ENCODE peak calls at places on chromosomes 5 and 9, in eight cellular contexts. U, W, D, H, Q, Y, T and V are unnamed samples.
A peak's percentile ranks its signal among the peaks of the same experiment; 100 is the strongest.

GRCh38 chr9:128882677-128883590 is 1.0 kb downstream of the LRRC8A start:
- DNase-seq in U (no peak), W (no peak), D (no peak), H (peak; percentile 81), Q (no peak), Y (no peak), T (peak; percentile 80), V (peak; percentile 23)

GRCh38 chr5:67773439-67773988 is 442.0 kb upstream of the PIK3R1 start:
- DNase-seq in U (peak; percentile 20), W (no peak), D (no peak), H (no peak), Q (no peak), Y (no peak), T (no peak), V (no peak)

GRCh38 chr9:34896112-34896511 is 62.0 kb upstream of the PHF24 start:
- DNase-seq in U (no peak), W (no peak), D (no peak), H (no peak), Q (no peak), Y (no peak), T (no peak), V (no peak)

GRCh38 chr9:94181782-94182181 is 77.3 kb upstream of the ZNF169 start:
- DNase-seq in U (no peak), W (no peak), D (no peak), H (no peak), Q (no peak), Y (no peak), T (no peak), V (no peak)

GRCh38 chr9:129509508-129509907 is 111.4 kb downstream of the C9orf50 start:
- DNase-seq in U (no peak), W (no peak), D (no peak), H (peak; percentile 33), Q (no peak), Y (no peak), T (no peak), V (no peak)

GRCh38 chr5:96885518-96886338 is 9.4 kb downstream of the ERAP2 start:
- DNase-seq in U (no peak), W (no peak), D (no peak), H (no peak), Q (no peak), Y (no peak), T (no peak), V (peak; percentile 23)

GRCh38 chr9:89601856-89602562 is 2.8 kb upstream of the GADD45G start:
- DNase-seq in U (no peak), W (peak; percentile 20), D (no peak), H (no peak), Q (no peak), Y (peak; percentile 10), T (no peak), V (no peak)

GRCh38 chr9:132197315-132197714 is 35.5 kb downstream of the NTNG2 start:
- DNase-seq in U (no peak), W (no peak), D (no peak), H (no peak), Q (no peak), Y (no peak), T (no peak), V (no peak)

GRCh38 chr9:82923410-82924242 is 139.3 kb downstream of the RASEF start:
- DNase-seq in U (no peak), W (no peak), D (peak; percentile 13), H (no peak), Q (peak; percentile 23), Y (no peak), T (no peak), V (no peak)

GRCh38 chr9:131103535-131103934 is 7.2 kb downstream of the AIF1L start:
- DNase-seq in U (no peak), W (no peak), D (no peak), H (no peak), Q (no peak), Y (no peak), T (no peak), V (no peak)

GRCh38 chr5:1736065-1736464 is 63.6 kb downstream of the MRPL36 start:
- DNase-seq in U (no peak), W (no peak), D (no peak), H (peak; percentile 19), Q (no peak), Y (no peak), T (no peak), V (no peak)

DNA sequence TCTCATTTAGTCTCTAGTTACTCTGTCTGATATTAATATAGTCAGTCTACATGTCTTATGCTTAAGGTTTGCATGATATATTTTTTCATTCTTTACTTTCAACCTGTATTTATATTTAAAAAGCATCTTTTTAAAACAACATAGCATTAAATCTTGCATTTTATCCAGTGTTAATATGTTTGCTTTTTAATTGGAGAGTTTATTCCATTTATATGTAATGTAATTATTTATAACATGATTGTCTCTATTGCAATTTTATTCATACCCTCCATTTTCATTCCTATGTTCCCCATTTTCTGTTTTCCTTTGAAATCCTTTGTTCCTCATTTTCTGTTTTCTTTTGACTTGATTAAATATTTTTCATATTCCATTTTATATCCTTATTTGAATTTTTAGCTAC is 13.3 kb downstream of the PCDHB15 start:
- DNase-seq in U (no peak), W (no peak), D (no peak), H (no peak), Q (no peak), Y (no peak), T (no peak), V (no peak)
- H3K9me3 ChIP-seq in U (peaks cover 100% of the 10 kb centered on the region), W (peaks cover 98% of the 10 kb centered on the region), D (peaks cover 38% of the 10 kb centered on the region), H (peaks cover 13% of the 10 kb centered on the region), Q (peaks cover 14% of the 10 kb centered on the region), Y (no peaks in the 10 kb centered on the region), T (peaks cover 100% of the 10 kb centered on the region), V (peaks cover 38% of the 10 kb centered on the region)

DNA sequence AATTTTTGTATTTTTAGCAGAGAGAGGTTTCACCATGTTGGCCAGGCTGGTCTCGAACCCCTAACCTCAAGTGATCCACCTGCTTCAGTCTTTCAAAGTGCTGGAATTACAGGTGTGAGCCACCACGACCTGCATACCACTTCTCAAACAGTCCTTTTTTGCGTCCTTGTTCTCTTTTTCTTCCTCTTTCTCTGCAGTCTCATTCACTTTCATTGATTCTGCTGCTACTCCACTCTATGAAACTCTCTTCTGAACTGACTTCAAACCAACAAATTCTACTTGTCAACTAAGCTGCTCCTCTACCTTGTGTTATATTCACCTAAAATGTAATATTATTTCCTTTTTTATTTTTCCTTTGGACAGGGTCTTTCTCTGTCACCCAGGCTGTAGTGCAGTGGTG is 7.9 kb downstream of the NSD1 start:
- DNase-seq in U (no peak), W (no peak), D (no peak), H (peak; percentile 16), Q (no peak), Y (no peak), T (no peak), V (no peak)
- H3K4me1 ChIP-seq in U (peaks cover 49% of the 10 kb centered on the region), W (peaks cover 23% of the 10 kb centered on the region), D (no peaks in the 10 kb centered on the region), H (no peaks in the 10 kb centered on the region), Q (peaks cover 4% of the 10 kb centered on the region), Y (peaks cover 4% of the 10 kb centered on the region), T (peaks cover 81% of the 10 kb centered on the region), V (peaks cover 37% of the 10 kb centered on the region)

DNA sequence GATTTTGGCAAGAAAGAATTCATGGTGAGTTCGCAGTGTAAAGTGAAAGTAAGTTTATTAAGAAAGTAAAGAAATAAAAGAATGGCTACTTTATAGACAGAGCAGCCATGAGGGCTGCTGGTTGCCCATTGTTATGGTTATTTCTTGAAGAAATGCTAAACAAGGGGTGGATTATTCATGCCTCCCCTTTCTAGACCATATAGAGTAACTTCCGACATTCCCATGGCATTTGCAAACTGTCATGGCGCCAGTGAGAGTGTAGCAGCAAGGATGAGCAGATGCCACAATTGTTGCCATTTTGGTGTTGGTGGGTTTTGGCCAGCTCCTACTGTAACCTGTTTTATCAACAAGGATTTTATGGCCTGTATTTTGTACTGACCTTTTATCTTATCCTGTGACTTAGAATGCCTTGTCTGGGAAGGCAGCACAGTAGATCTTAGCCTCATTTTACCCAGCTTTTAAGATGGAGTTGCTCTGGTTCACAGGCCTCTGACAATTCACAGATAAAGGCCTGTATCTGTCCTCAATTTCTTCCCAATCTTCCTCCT is 1026.1 kb upstream of the DMAC1 start:
- DNase-seq in U (no peak), W (no peak), D (no peak), H (no peak), Q (no peak), Y (no peak), T (no peak), V (no peak)
- H3K4me3 ChIP-seq in U (no peak overlapping the region), W (no peak overlapping the region), D (no peak overlapping the region), H (peak overlapping the region; percentile 54), Q (no peak overlapping the region), Y (no peak overlapping the region), T (no peak overlapping the region), V (no peak overlapping the region)

GRCh38 chr5:141382469-141383294 is at the start of gene PCDHGA7:
- DNase-seq in U (no peak), W (no peak), D (no peak), H (peak; percentile 58), Q (no peak), Y (no peak), T (no peak), V (no peak)
- H3K9me3 ChIP-seq in U (peaks cover 54% of the 10 kb centered on the region), W (peaks cover 23% of the 10 kb centered on the region), D (no peaks in the 10 kb centered on the region), H (peaks cover 20% of the 10 kb centered on the region), Q (no peaks in the 10 kb centered on the region), Y (no peaks in the 10 kb centered on the region), T (peaks cover 100% of the 10 kb centered on the region), V (no peaks in the 10 kb centered on the region)

GRCh38 chr9:123361731-123362560 is 5.9 kb downstream of the CRB2 start:
- DNase-seq in U (no peak), W (no peak), D (no peak), H (no peak), Q (no peak), Y (peak; percentile 11), T (no peak), V (no peak)
- H3K4me1 ChIP-seq in U (peaks cover 29% of the 10 kb centered on the region), W (no peaks in the 10 kb centered on the region), D (no peaks in the 10 kb centered on the region), H (no peaks in the 10 kb centered on the region), Q (peaks cover 28% of the 10 kb centered on the region), Y (no peaks in the 10 kb centered on the region), T (peaks cover 24% of the 10 kb centered on the region), V (peaks cover 12% of the 10 kb centered on the region)

DNA sequence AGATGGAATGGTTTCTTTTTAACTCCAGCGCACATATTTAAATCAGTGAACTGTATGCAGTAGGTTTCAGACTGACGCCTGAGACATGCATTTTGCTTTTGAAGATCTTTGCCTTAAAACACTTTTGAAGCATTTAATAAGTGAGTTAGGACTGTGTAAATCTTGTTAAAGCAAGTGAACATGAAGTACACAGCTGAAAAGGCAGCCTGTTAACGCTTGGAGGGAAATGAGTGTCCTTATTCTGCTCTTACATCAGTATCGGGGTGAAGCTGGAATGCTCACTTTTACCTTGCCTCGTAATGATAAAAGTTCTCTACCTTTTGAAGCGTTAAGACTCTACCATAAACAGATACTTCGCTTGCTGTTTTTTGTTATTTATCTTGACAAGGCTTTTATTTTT is 552.2 kb downstream of the ZNF608 start:
- DNase-seq in U (no peak), W (no peak), D (no peak), H (no peak), Q (no peak), Y (no peak), T (no peak), V (no peak)
- H3K4me3 ChIP-seq in U (no peak overlapping the region), W (no peak overlapping the region), D (no peak overlapping the region), H (no peak overlapping the region), Q (no peak overlapping the region), Y (no peak overlapping the region), T (no peak overlapping the region), V (no peak overlapping the region)

DNA sequence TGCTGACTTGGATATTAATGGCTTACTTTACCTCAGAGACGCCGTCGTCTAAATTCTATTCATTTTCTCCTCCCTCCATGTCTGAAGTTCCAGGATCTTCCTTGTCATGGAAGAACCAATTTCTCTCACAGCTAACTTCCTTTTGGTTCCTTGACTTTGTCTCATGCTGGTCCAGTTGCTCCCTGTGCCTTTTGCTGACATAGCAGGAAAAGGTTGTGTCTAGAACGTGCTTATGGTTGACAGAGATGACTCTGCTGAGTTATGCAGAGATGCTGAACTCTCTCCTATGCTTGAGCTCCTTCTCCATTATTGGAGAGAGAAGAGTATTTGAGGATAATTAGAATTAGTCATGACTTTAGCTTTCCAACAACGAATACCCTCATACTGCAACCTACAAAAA is 1338.9 kb downstream of the MAT2B start:
- DNase-seq in U (no peak), W (no peak), D (no peak), H (no peak), Q (no peak), Y (no peak), T (no peak), V (no peak)
- H3K9me3 ChIP-seq in U (no peaks in the 10 kb centered on the region), W (no peaks in the 10 kb centered on the region), D (no peaks in the 10 kb centered on the region), H (no peaks in the 10 kb centered on the region), Q (no peaks in the 10 kb centered on the region), Y (no peaks in the 10 kb centered on the region), T (peaks cover 7% of the 10 kb centered on the region), V (no peaks in the 10 kb centered on the region)